ENCODE peak calls at places on chromosomes 4 and X, in five cellular contexts. T is pancreas, Z is left ventricle myocardium superior, R is right cardiac atrium, P is T-helper 17 cell. J is an unnamed sample.
A peak's percentile ranks its signal among the peaks of the same experiment; 100 is the strongest.

GRCh38 chr4:107863850-107864371 is 39.2 kb downstream of the SGMS2 start:
- ATAC-seq in Z (peak; percentile 94), R (peak; percentile 91), T (peak; percentile 81), P (no peak), J (no peak)

GRCh38 chrX:9369802-9370291 is 95.0 kb upstream of the TBL1X start:
- ATAC-seq in Z (peak; percentile 13), P (no peak), T (no peak), R (no peak), J (no peak)

GRCh38 chrX:68440940-68441339 is 7.6 kb upstream of the OPHN1 start:
- ATAC-seq in T (peak; percentile 72), R (peak; percentile 85), P (no peak), Z (peak; percentile 78), J (peak; percentile 51)

GRCh38 chr4:124713213-124713592 is 671 bp upstream of the ANKRD50 start:
- ATAC-seq in Z (peak; percentile 62), P (no peak), T (peak; percentile 54), R (peak; percentile 71), J (peak; percentile 53)

GRCh38 chr4:152651473-152652060 is 28.2 kb downstream of the TMEM154 start:
- ATAC-seq in Z (no peak), R (no peak), P (no peak), T (no peak), J (no peak)

GRCh38 chrX:65990702-65991101 is 49.2 kb downstream of the VSIG4 start:
- ATAC-seq in P (no peak), T (no peak), R (no peak), Z (no peak), J (no peak)

GRCh38 chrX:41518127-41518840 is 71.1 kb downstream of the NYX start:
- ATAC-seq in R (no peak), T (no peak), P (peak; percentile 56), Z (no peak), J (no peak)

GRCh38 chr4:189117426-189117825 is 823.2 kb upstream of the FRG1 start:
- ATAC-seq in Z (no peak), P (no peak), R (no peak), T (no peak), J (no peak)

GRCh38 chr4:188218392-188218791 is 79.2 kb downstream of the TRIML1 start:
- ATAC-seq in Z (no peak), T (no peak), P (no peak), R (no peak), J (no peak)

GRCh38 chrX:11666180-11666579 is 460 bp upstream of the ARHGAP6 start:
- ATAC-seq in P (no peak), T (no peak), Z (peak; percentile 30), R (peak; percentile 16), J (no peak)

GRCh38 chrX:151818828-151819227 is 84.3 kb downstream of the CNGA2 start:
- ATAC-seq in P (no peak), R (no peak), Z (no peak), T (no peak), J (no peak)

GRCh38 chr4:84069119-84069518 is 430.0 kb downstream of the NKX6-1 start:
- ATAC-seq in P (no peak), R (no peak), Z (no peak), T (no peak), J (no peak)

GRCh38 chr4:99324361-99324760 is 3.2 kb upstream of the ADH1B start:
- ATAC-seq in R (no peak), T (no peak), Z (peak; percentile 11), P (no peak), J (peak; percentile 11)

GRCh38 chr4:38664704-38665401 is 854 bp downstream of the KLF3 start:
- ATAC-seq in P (no peak), Z (peak; percentile 17), R (peak; percentile 4), T (peak; percentile 34), J (no peak)

GRCh38 chr4:7756561-7757355 is 182.9 kb downstream of the AFAP1 start:
- ATAC-seq in Z (no peak), R (no peak), T (no peak), P (no peak), J (no peak)

GRCh38 chrX:49858341-49858740 is 20.9 kb upstream of the USP27X start:
- ATAC-seq in T (no peak), Z (no peak), P (no peak), R (no peak), J (no peak)

GRCh38 chrX:136192839-136193414 is 45.6 kb downstream of the FHL1 start:
- ATAC-seq in T (no peak), R (peak; percentile 78), Z (peak; percentile 74), P (peak; percentile 46), J (peak; percentile 28)